ENCODE peak calls at places on chromosomes 3 and 15, in eight cellular contexts. D, O, P, C, M, T, X and H are unnamed samples.

GRCh38 chr3:50231581-50231980 is 4.4 kb upstream of the GNAI2 start:
- DNase-seq in O (no peak), T (no peak), X (no peak), C (no peak), M (no peak), D (no peak), P (no peak), H (no peak)

GRCh38 chr3:24713516-24713915 is 218.9 kb upstream of the THRB start:
- DNase-seq in D (no peak), C (no peak), T (no peak), X (no peak), O (no peak), M (no peak), P (no peak), H (no peak)

GRCh38 chr3:138009476-138010272 is at the start of gene CLDN18:
- DNase-seq in P (no peak), D (no peak), X (no peak), O (no peak), T (no peak), C (peak), M (no peak), H (no peak)

GRCh38 chr15:90004671-90005070 is 3.5 kb downstream of the ZNF710 start:
- DNase-seq in P (no peak), C (no peak), M (peak), D (no peak), O (peak), X (no peak), T (peak), H (peak)

GRCh38 chr15:80228959-80229610 is 22.9 kb downstream of the CTXND1 start:
- DNase-seq in X (no peak), C (no peak), T (no peak), D (no peak), P (no peak), O (peak), M (no peak), H (peak)

GRCh38 chr3:186818956-186819355 is 12.7 kb upstream of the RFC4 start:
- DNase-seq in D (no peak), C (no peak), M (no peak), T (no peak), P (no peak), X (no peak), O (no peak), H (no peak)

GRCh38 chr15:70507772-70508351 is 255.5 kb downstream of the UACA start:
- DNase-seq in M (peak), P (no peak), X (peak), T (no peak), D (peak), C (no peak), O (peak), H (peak)

GRCh38 chr3:123290962-123291361 is 89.2 kb downstream of the SEC22A start:
- DNase-seq in P (no peak), X (no peak), D (peak), M (no peak), T (no peak), O (no peak), C (no peak), H (no peak)

GRCh38 chr15:77624868-77625267 is 7.8 kb downstream of the LINGO1 start:
- DNase-seq in O (no peak), D (no peak), X (no peak), P (no peak), T (no peak), C (no peak), M (no peak), H (no peak)

GRCh38 chr15:57751177-57751800 is 44.8 kb downstream of the POLR2M start:
- DNase-seq in D (no peak), C (peak), T (no peak), P (no peak), O (peak), M (no peak), X (no peak), H (no peak)

GRCh38 chr3:134094491-134094890 is 64.8 kb upstream of the SLCO2A1 start:
- DNase-seq in P (no peak), X (no peak), T (no peak), M (no peak), O (no peak), C (no peak), D (no peak), H (no peak)

GRCh38 chr15:75904241-75904631 is 558 bp downstream of the FBXO22 start:
- DNase-seq in T (peak), X (peak), M (peak), O (no peak), C (peak), P (no peak), D (peak), H (no peak)